ENCODE peak calls at places on chromosomes 11 and 22, in six cellular contexts. M, B, N, T, D and W are unnamed samples.

GRCh38 chr11:115198301-115198700 is 305.9 kb downstream of the CADM1 start:
- DNase-seq in N (no peak), B (peak; percentile 25), D (no peak), T (no peak), M (no peak), W (no peak)

GRCh38 chr11:65651589-65652510 is 10.9 kb downstream of the RELA start:
- DNase-seq in B (no peak), M (no peak), D (peak; percentile 22), T (peak; percentile 85), N (peak; percentile 58), W (no peak)

GRCh38 chr11:67543585-67543984 is 20.3 kb upstream of the CABP2 start:
- DNase-seq in M (no peak), D (no peak), B (no peak), T (no peak), N (no peak), W (no peak)

GRCh38 chr11:129323896-129324522 is 51.6 kb upstream of the BARX2 start:
- DNase-seq in T (no peak), D (no peak), B (no peak), N (no peak), M (no peak), W (no peak)

GRCh38 chr11:111469200-111469599 is 43.0 kb downstream of the BTG4 start:
- DNase-seq in M (no peak), T (peak; percentile 28), D (peak; percentile 2), B (no peak), N (no peak), W (no peak)

GRCh38 chr11:66002648-66003225 is 434 bp downstream of the BANF1 start:
- DNase-seq in N (peak; percentile 91), B (no peak), M (no peak), D (peak; percentile 21), T (peak; percentile 79), W (peak; percentile 21)

GRCh38 chr11:44980533-44981427 is 30.1 kb upstream of the TP53I11 start:
- DNase-seq in N (no peak), B (no peak), T (no peak), D (no peak), M (no peak), W (no peak)

GRCh38 chr22:30284172-30284571 is 5.1 kb downstream of the CASTOR1 start:
- DNase-seq in T (no peak), B (no peak), M (no peak), N (no peak), D (no peak), W (no peak)

GRCh38 chr11:33646629-33647028 is 54.0 kb downstream of the C11orf91 start:
- DNase-seq in M (no peak), N (no peak), D (no peak), B (no peak), T (no peak), W (no peak)

GRCh38 chr11:120030411-120030810 is 107.5 kb downstream of the TRIM29 start:
- DNase-seq in D (no peak), B (no peak), T (peak; percentile 22), N (no peak), M (no peak), W (no peak)

GRCh38 chr22:39514373-39514973 is 5.9 kb upstream of the ATF4 start:
- DNase-seq in M (peak; percentile 73), N (no peak), T (peak; percentile 73), D (no peak), B (peak; percentile 72), W (no peak)

GRCh38 chr11:46342237-46342636 is 5.0 kb upstream of the DGKZ start:
- DNase-seq in T (no peak), M (no peak), D (no peak), N (no peak), B (no peak), W (no peak)

GRCh38 chr11:76424891-76425290 is 19.9 kb upstream of the EMSY start:
- DNase-seq in N (no peak), B (no peak), T (no peak), M (no peak), D (no peak), W (no peak)

GRCh38 chr11:76424379-76424778 is 20.4 kb upstream of the EMSY start:
- DNase-seq in D (no peak), M (no peak), N (no peak), T (no peak), B (no peak), W (no peak)

GRCh38 chr11:76415073-76415472 is 29.7 kb upstream of the EMSY start:
- DNase-seq in T (no peak), B (no peak), M (peak; percentile 47), D (no peak), N (no peak), W (no peak)

DNA sequence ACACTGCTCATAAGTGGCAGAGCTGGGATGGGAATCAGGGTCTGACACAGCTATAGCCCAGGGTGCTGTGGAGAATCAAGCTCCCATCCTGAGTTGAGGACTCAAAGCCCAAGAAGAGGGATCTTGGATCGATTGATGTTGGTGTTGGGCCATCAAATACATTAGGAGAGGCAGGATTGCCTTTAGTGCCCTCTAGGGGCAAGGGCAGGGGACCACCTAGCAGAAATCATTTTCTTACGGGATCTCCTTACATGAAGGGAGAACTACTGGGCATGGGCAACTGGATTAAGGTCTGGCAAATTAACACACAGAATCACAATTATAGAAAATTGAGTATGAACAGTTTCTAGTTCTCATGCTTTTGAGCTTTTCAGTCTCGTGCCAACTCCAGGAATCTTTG is 24.9 kb upstream of the EMSY start:
- DNase-seq in T (no peak), B (no peak), D (no peak), M (peak; percentile 44), N (no peak), W (no peak)
- TF ChIP-seq CTCF in T (no peak), B (no peak), D (peak; percentile 8), M (peak; percentile 46), N (peak; percentile 22), W (peak; percentile 39)

GRCh38 chr11:2109541-2110019 is 29.6 kb downstream of the IGF2 start:
- DNase-seq in N (peak; percentile 59), B (peak; percentile 56), M (no peak), D (no peak), T (no peak), W (no peak)
- TF ChIP-seq CTCF in N (no peak), B (no peak), M (no peak), D (no peak), T (no peak), W (no peak)

DNA sequence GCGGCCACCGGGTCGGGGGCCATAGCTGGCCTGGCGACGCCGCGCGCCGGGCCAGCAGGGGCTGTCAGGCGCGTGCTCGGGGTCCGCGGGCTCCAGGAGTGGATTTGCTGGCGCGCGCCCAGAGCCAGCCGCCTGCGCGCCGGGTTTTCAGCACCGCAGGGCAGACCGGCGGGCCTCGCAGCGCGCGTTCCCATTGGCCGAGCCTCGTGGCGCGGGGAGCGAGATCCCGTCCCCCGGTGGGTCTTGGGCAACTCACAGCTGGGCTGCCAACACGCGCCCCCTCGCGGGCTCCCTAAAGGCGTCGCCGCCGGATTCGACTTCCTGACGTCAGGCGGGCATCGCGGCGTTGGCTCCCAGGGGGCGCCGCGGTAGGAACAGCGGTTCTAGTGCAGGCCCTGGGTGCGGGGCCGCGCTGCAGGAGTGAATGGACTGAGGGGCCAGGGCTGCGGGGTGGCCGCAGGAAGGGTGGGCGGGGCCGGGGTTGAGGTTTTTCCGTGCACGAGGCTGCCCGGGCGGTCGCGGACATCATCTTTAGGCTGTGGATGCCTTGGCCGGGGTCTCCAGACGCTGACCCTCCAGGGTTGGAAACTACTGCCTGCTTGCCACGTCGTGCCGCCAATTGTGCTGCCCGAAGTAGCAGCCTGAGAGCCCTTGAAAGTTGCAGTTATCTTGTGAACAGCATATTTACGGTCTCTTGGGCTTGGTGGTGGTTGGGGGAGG is at the start of gene FADS1:
- DNase-seq in T (peak; percentile 98), N (peak; percentile 91), M (peak; percentile 90), B (peak; percentile 96), D (peak; percentile 88), W (peak; percentile 94)
- TF ChIP-seq CTCF in T (no peak), N (peak; percentile 38), M (no peak), B (peak; percentile 39), D (peak; percentile 27), W (peak; percentile 84)

GRCh38 chr11:551596-551995 is 8.9 kb downstream of the LMNTD2 start:
- DNase-seq in D (no peak), T (no peak), M (no peak), B (no peak), N (no peak), W (no peak)
- TF ChIP-seq CTCF in D (no peak), T (no peak), M (no peak), B (no peak), N (no peak), W (no peak)

GRCh38 chr22:33104192-33104591 is 46.0 kb upstream of the SYN3 start:
- DNase-seq in T (no peak), D (no peak), B (no peak), N (no peak), M (no peak), W (no peak)
- TF ChIP-seq CTCF in T (no peak), D (no peak), B (no peak), N (no peak), M (no peak), W (no peak)

GRCh38 chr11:5605849-5606248 is 9.4 kb downstream of the TRIM6 start:
- DNase-seq in B (no peak), D (peak; percentile 90), N (no peak), M (no peak), T (no peak), W (peak; percentile 96)
- TF ChIP-seq CTCF in B (no peak), D (no peak), N (no peak), M (no peak), T (no peak), W (peak; percentile 65)

GRCh38 chr11:76695133-76695532 is 24.6 kb upstream of the LRRC32 start:
- DNase-seq in B (no peak), M (no peak), T (no peak), N (no peak), D (no peak), W (no peak)

GRCh38 chr11:76694664-76695063 is 24.1 kb upstream of the LRRC32 start:
- DNase-seq in T (no peak), B (no peak), N (no peak), D (peak; percentile 73), M (no peak), W (peak; percentile 83)

GRCh38 chr11:76691655-76692054 is 21.1 kb upstream of the LRRC32 start:
- DNase-seq in N (no peak), T (no peak), B (no peak), D (no peak), M (no peak), W (no peak)

GRCh38 chr11:76693791-76694190 is 23.2 kb upstream of the LRRC32 start:
- DNase-seq in D (no peak), T (no peak), B (no peak), N (no peak), M (no peak), W (no peak)

DNA sequence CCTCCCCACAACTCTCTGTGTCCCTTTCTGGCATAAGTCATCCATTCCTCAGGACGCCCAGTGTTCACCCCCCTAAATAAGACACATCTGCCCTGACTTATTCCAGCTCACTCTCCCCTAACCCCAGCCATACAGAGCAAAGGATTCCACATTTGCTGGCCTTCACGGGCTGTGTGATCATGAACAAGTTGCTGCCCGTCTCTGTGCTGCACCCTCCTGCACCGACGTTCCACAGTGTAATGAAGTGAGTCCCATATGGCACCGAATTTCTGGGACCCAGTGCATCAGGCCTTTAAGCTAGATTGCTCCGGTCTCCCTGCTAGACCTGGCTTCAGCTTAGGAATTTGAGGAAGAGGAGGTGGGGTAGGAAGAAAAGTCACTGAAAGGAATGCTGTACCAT is 22.4 kb upstream of the LRRC32 start:
- DNase-seq in B (no peak), M (no peak), T (no peak), N (no peak), D (no peak), W (no peak)
- TF ChIP-seq CTCF in B (no peak), M (no peak), T (no peak), N (no peak), D (no peak), W (no peak)

GRCh38 chr11:17827006-17827405 is 92.4 kb downstream of the KCNC1 start:
- DNase-seq in M (no peak), D (no peak), T (no peak), N (no peak), B (no peak), W (no peak)
- TF ChIP-seq CTCF in M (no peak), D (peak; percentile 9), T (no peak), N (no peak), B (peak; percentile 24), W (peak; percentile 41)